ENCODE peak calls at places on chromosomes 2 and 18, in nine cellular contexts. O is AG04449; E is activated CD8-positive, alpha-beta memory T cell treated with anti-CD3 and anti-CD28 coated beads, Interleukin-2, amount 10 ng/mL, durations not matched to agents 7 days and 5 days; V is GDM1; U is heart right ventricle; R is AML-193; Y is cardiac muscle cell; M is MM.1S; P is B cell. Q is an unnamed sample.
A peak's percentile ranks its signal among the peaks of the same experiment; 100 is the strongest.

GRCh38 chr18:2981212-2981728 is 31.7 kb downstream of the LPIN2 start:
- DNase-seq in E (no peak), M (no peak), P (no peak), Y (no peak), V (no peak), O (peak; percentile 81), U (no peak), R (no peak), Q (peak; percentile 75)

GRCh38 chr2:130261970-130262760 is 63.9 kb upstream of the TUBA3E start:
- DNase-seq in M (no peak), V (no peak), Y (peak; percentile 50), O (no peak), R (no peak), E (no peak), U (no peak), P (no peak), Q (no peak)

GRCh38 chr2:205129531-205129930 is 552.8 kb upstream of the NRP2 start:
- DNase-seq in V (no peak), E (no peak), O (no peak), P (no peak), Y (no peak), U (no peak), R (no peak), M (no peak), Q (no peak)

GRCh38 chr2:74099271-74099670 is 48.4 kb downstream of the BOLA3 start:
- DNase-seq in P (no peak), U (no peak), O (no peak), R (no peak), V (no peak), Y (no peak), M (no peak), E (peak; percentile 25), Q (no peak)

GRCh38 chr18:43596106-43596712 is 318.9 kb upstream of the SYT4 start:
- DNase-seq in M (peak; percentile 58), P (no peak), V (no peak), R (peak; percentile 22), O (no peak), U (no peak), E (no peak), Y (peak; percentile 43), Q (peak; percentile 44)

GRCh38 chr2:236211281-236211680 is 43.1 kb upstream of the GBX2 start:
- DNase-seq in P (no peak), U (no peak), R (no peak), Y (no peak), M (no peak), E (no peak), O (no peak), V (no peak), Q (no peak)

GRCh38 chr2:71613953-71614925 is 160.9 kb downstream of the DYSF start:
- DNase-seq in U (peak; percentile 3), E (peak; percentile 37), P (no peak), Y (no peak), O (no peak), R (no peak), M (no peak), V (no peak), Q (no peak)

GRCh38 chr18:51135795-51136194 is 61.7 kb downstream of the MEX3C start:
- DNase-seq in Y (no peak), P (peak; percentile 31), U (no peak), E (no peak), M (no peak), R (no peak), V (no peak), O (no peak), Q (no peak)

GRCh38 chr2:96267159-96267971 is 1.3 kb downstream of the CIAO1 start:
- DNase-seq in Y (peak; percentile 56), U (no peak), V (peak; percentile 31), P (peak; percentile 47), E (peak; percentile 75), R (no peak), M (peak; percentile 61), O (no peak), Q (peak; percentile 31)

GRCh38 chr2:124039032-124039431 is 13.9 kb downstream of the CNTNAP5 start:
- DNase-seq in R (no peak), E (no peak), V (no peak), Y (no peak), O (no peak), U (no peak), P (no peak), M (no peak), Q (no peak)

GRCh38 chr2:157747695-157748370 is 119.2 kb upstream of the ACVR1C start:
- DNase-seq in O (peak; percentile 76), U (no peak), E (no peak), P (no peak), Y (no peak), V (no peak), M (no peak), R (no peak), Q (peak; percentile 82)

GRCh38 chr2:216596234-216596985 is 36.8 kb upstream of the IGFBP2 start:
- DNase-seq in U (peak; percentile 46), Y (no peak), O (peak; percentile 31), M (no peak), V (no peak), E (no peak), R (no peak), P (no peak), Q (peak; percentile 45)

GRCh38 chr2:80489718-80490117 is 185.2 kb upstream of the LRRTM1 start:
- DNase-seq in M (no peak), E (no peak), R (no peak), P (no peak), V (no peak), O (no peak), Y (no peak), U (no peak), Q (peak; percentile 45)

GRCh38 chr2:38672445-38673364 is 6.8 kb downstream of the GALM start:
- DNase-seq in R (no peak), V (no peak), U (no peak), E (no peak), M (no peak), P (no peak), O (no peak), Y (no peak), Q (no peak)

GRCh38 chr2:383173-383572 is 95.3 kb upstream of the ALKAL2 start:
- DNase-seq in P (no peak), O (no peak), R (no peak), U (no peak), E (no peak), V (no peak), M (no peak), Y (peak; percentile 17), Q (no peak)

GRCh38 chr2:191995285-191995684 is 148.4 kb upstream of the CAVIN2 start:
- DNase-seq in U (no peak), Y (no peak), M (no peak), P (no peak), E (no peak), O (no peak), R (peak; percentile 9), V (no peak), Q (no peak)

GRCh38 chr2:10141736-10142639 is 19.4 kb downstream of the RRM2 start:
- DNase-seq in V (no peak), P (peak; percentile 56), O (no peak), Y (peak; percentile 29), M (no peak), R (no peak), E (no peak), U (no peak), Q (no peak)

GRCh38 chr2:109720379-109721116 is 73.6 kb upstream of the RGPD5 start:
- DNase-seq in O (no peak), Y (no peak), E (no peak), U (no peak), P (no peak), M (peak; percentile 21), V (no peak), R (no peak), Q (no peak)

GRCh38 chr2:30421551-30422436 is 25.3 kb upstream of the LCLAT1 start:
- DNase-seq in U (no peak), E (peak; percentile 48), Y (peak; percentile 84), R (no peak), P (no peak), M (peak; percentile 23), O (peak; percentile 75), V (no peak), Q (peak; percentile 96)

GRCh38 chr2:193847140-193847539 is 1652.4 kb upstream of the TMEFF2 start:
- DNase-seq in E (no peak), U (no peak), R (no peak), Y (no peak), M (no peak), O (no peak), P (no peak), V (no peak), Q (peak; percentile 82)

GRCh38 chr2:37671816-37672103 is 318 bp upstream of the CDC42EP3 start:
- DNase-seq in E (no peak), M (no peak), Y (no peak), R (no peak), V (no peak), U (no peak), P (no peak), O (no peak), Q (no peak)

GRCh38 chr18:76494181-76494540 is 881 bp downstream of the ZNF516 start:
- DNase-seq in R (no peak), P (peak; percentile 38), M (no peak), E (no peak), U (no peak), O (no peak), V (no peak), Y (peak; percentile 66), Q (peak; percentile 45)

GRCh38 chr2:11988691-11989465 is 242.4 kb downstream of the LPIN1 start:
- DNase-seq in R (no peak), E (no peak), U (peak; percentile 16), V (no peak), O (no peak), P (no peak), M (no peak), Y (no peak), Q (peak; percentile 54)

GRCh38 chr2:42840141-42840540 is 47.8 kb upstream of the HAAO start:
- DNase-seq in R (no peak), O (no peak), U (no peak), V (no peak), P (no peak), Y (no peak), E (no peak), M (no peak), Q (peak; percentile 24)

GRCh38 chr18:48943736-48944527 is 6.8 kb downstream of the SMAD7 start:
- DNase-seq in O (no peak), R (no peak), E (no peak), M (peak; percentile 72), U (no peak), P (no peak), V (no peak), Y (no peak), Q (no peak)

GRCh38 chr2:86037141-86037794 is 68.4 kb downstream of the POLR1A start:
- DNase-seq in E (peak; percentile 72), R (no peak), U (peak; percentile 86), P (peak; percentile 42), O (no peak), Y (no peak), V (no peak), M (peak; percentile 89), Q (peak; percentile 97)

GRCh38 chr2:162825578-162825977 is 13.0 kb downstream of the KCNH7 start:
- DNase-seq in R (no peak), Y (no peak), E (no peak), O (no peak), M (no peak), U (no peak), V (no peak), P (no peak), Q (no peak)

GRCh38 chr2:241309684-241310117 is 5.8 kb downstream of the HDLBP start:
- DNase-seq in U (no peak), O (no peak), M (peak; percentile 79), P (peak; percentile 67), R (peak; percentile 73), Y (no peak), V (peak; percentile 37), E (peak; percentile 87), Q (peak; percentile 42)

GRCh38 chr18:68244786-68245185 is 470.1 kb downstream of the TMX3 start:
- DNase-seq in E (no peak), M (no peak), R (no peak), O (peak; percentile 73), U (no peak), Y (no peak), P (no peak), V (no peak), Q (peak; percentile 47)